ENCODE peak calls at places on chromosomes 2 and 18, in eight cellular contexts. E is kidney epithelial cell; B is BJ; F is CD4-positive, alpha-beta T cell; X is heart left ventricle; T is GM12878; N is right atrium auricular region; S is tibial artery. M is an unnamed sample.
A peak's percentile ranks its signal among the peaks of the same experiment; 100 is the strongest.

GRCh38 chr2:219619235-219619634 is 8.2 kb upstream of the SLC4A3 start:
- DNase-seq in S (no peak), B (no peak), E (no peak), T (no peak), N (no peak), X (no peak), F (no peak), M (no peak)

GRCh38 chr2:142682528-142682927 is 194.9 kb upstream of the KYNU start:
- DNase-seq in S (no peak), F (no peak), T (no peak), B (no peak), E (no peak), X (no peak), N (no peak), M (no peak)

GRCh38 chr2:160371251-160372009 is 122.2 kb downstream of the RBMS1 start:
- DNase-seq in T (no peak), B (no peak), X (no peak), N (no peak), E (no peak), F (no peak), S (no peak), M (no peak)

GRCh38 chr18:22865354-22866116 is 67.6 kb upstream of the RBBP8 start:
- DNase-seq in X (no peak), F (no peak), E (no peak), B (no peak), T (no peak), N (no peak), S (no peak), M (no peak)

GRCh38 chr2:230922951-230923717 is 1.9 kb downstream of the GPR55 start:
- DNase-seq in F (no peak), X (no peak), S (peak; percentile 27), N (no peak), B (no peak), T (no peak), E (no peak), M (no peak)

GRCh38 chr2:86221066-86221684 is 21.9 kb downstream of the MRPL35 start:
- DNase-seq in F (peak; percentile 35), X (no peak), N (peak; percentile 58), T (no peak), S (no peak), B (no peak), E (no peak), M (no peak)

GRCh38 chr2:15177103-15177502 is 384.0 kb downstream of the NBAS start:
- DNase-seq in S (no peak), N (no peak), B (no peak), F (peak; percentile 44), E (peak; percentile 95), X (no peak), T (peak; percentile 91), M (no peak)

GRCh38 chr2:16774980-16775963 is 109.6 kb upstream of the CYRIA start:
- DNase-seq in B (no peak), X (no peak), E (no peak), N (no peak), T (no peak), S (no peak), F (no peak), M (no peak)

GRCh38 chr18:23990474-23991410 is 23.8 kb upstream of the TTC39C start:
- DNase-seq in B (no peak), F (no peak), X (no peak), T (no peak), S (no peak), E (no peak), N (no peak), M (no peak)

GRCh38 chr2:126664234-126664633 is 8.3 kb downstream of the GYPC start:
- DNase-seq in B (no peak), E (no peak), T (peak; percentile 67), X (no peak), F (no peak), S (no peak), N (no peak), M (no peak)

GRCh38 chr2:194445226-194445625 is 1211.8 kb upstream of the SLC39A10 start:
- DNase-seq in X (no peak), T (no peak), S (no peak), F (no peak), B (no peak), N (no peak), E (no peak), M (no peak)

GRCh38 chr2:3631851-3632659 is 25.9 kb upstream of the ALLC start:
- DNase-seq in X (no peak), N (no peak), T (no peak), E (no peak), S (peak; percentile 50), F (no peak), B (no peak), M (peak; percentile 47)

GRCh38 chr2:239836021-239836765 is 188.9 kb downstream of the NDUFA10 start:
- DNase-seq in S (peak; percentile 40), E (no peak), B (no peak), X (no peak), T (no peak), F (no peak), N (peak; percentile 28), M (peak; percentile 64)

GRCh38 chr18:49566217-49566616 is 4.4 kb downstream of the LIPG start:
- DNase-seq in T (no peak), S (no peak), F (no peak), B (no peak), X (no peak), E (no peak), N (no peak), M (no peak)

GRCh38 chr2:108933691-108934117 is 55.3 kb downstream of the EDAR start:
- DNase-seq in X (no peak), T (no peak), E (no peak), N (no peak), B (no peak), F (no peak), S (no peak), M (no peak)

GRCh38 chr2:71453404-71454220 is at the start of gene DYSF:
- DNase-seq in T (no peak), F (no peak), S (peak; percentile 76), X (peak; percentile 87), B (no peak), E (no peak), N (no peak), M (no peak)

GRCh38 chr2:133718688-133719201 is 150.5 kb upstream of the NCKAP5 start:
- DNase-seq in S (no peak), E (peak; percentile 26), F (no peak), B (peak; percentile 66), N (peak; percentile 64), X (no peak), T (no peak), M (no peak)

GRCh38 chr2:7567646-7568045 is 650.4 kb downstream of the RNF144A start:
- DNase-seq in N (no peak), E (no peak), T (peak; percentile 39), B (no peak), S (no peak), X (no peak), F (peak; percentile 48), M (no peak)

GRCh38 chr2:43220982-43221659 is 5.3 kb downstream of the ZFP36L2 start:
- DNase-seq in F (no peak), X (peak; percentile 87), N (peak; percentile 77), B (peak; percentile 50), E (no peak), S (peak; percentile 77), T (no peak), M (peak; percentile 85)

GRCh38 chr2:65382776-65383357 is 49.5 kb downstream of the SPRED2 start:
- DNase-seq in T (no peak), X (peak; percentile 88), F (peak; percentile 52), N (peak; percentile 84), S (peak; percentile 83), B (peak; percentile 53), E (peak; percentile 89), M (peak; percentile 81)

GRCh38 chr2:216742411-216742810 is 47.1 kb upstream of the IGFBP5 start:
- DNase-seq in S (no peak), F (no peak), T (no peak), X (no peak), E (no peak), N (no peak), B (no peak), M (no peak)

GRCh38 chr2:186254759-186255158 is 231.3 kb upstream of the ZC3H15 start:
- DNase-seq in S (no peak), E (no peak), F (no peak), N (no peak), T (no peak), X (no peak), B (no peak), M (no peak)

GRCh38 chr2:186256540-186256939 is 229.5 kb upstream of the ZC3H15 start:
- DNase-seq in B (no peak), X (no peak), T (peak; percentile 7), E (peak; percentile 10), S (no peak), F (no peak), N (no peak), M (no peak)

DNA sequence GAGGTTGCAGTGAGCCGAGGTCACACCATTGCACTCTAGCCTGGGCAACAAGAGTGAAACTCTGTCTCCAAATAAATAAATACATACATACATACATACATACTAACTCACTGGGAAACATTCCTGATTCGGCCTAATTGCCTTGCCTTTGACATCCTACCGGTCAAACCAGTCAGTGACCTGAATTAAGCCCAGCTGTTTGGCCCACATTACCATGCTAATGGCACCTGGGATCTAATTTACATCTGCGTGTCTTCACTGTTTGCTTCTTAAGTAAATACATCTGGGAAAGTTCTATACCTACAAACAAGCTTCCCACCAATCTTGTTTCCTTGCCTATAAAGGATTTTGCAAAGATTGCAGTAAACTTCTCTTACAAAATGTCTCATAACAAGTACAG is 230.2 kb upstream of the ZC3H15 start:
- DNase-seq in N (no peak), B (no peak), E (no peak), F (no peak), X (no peak), T (no peak), S (no peak), M (no peak)
- TF ChIP-seq CTCF in N (no peak), B (no peak), E (no peak), F (no peak), X (no peak), T (no peak), S (no peak), M (no peak)

GRCh38 chr2:59604143-59604542 is 949.3 kb downstream of the BCL11A start:
- DNase-seq in T (no peak), F (no peak), B (no peak), X (no peak), S (no peak), E (no peak), N (no peak), M (no peak)
- TF ChIP-seq CTCF in T (no peak), F (no peak), B (no peak), X (no peak), S (no peak), E (no peak), N (no peak), M (no peak)

DNA sequence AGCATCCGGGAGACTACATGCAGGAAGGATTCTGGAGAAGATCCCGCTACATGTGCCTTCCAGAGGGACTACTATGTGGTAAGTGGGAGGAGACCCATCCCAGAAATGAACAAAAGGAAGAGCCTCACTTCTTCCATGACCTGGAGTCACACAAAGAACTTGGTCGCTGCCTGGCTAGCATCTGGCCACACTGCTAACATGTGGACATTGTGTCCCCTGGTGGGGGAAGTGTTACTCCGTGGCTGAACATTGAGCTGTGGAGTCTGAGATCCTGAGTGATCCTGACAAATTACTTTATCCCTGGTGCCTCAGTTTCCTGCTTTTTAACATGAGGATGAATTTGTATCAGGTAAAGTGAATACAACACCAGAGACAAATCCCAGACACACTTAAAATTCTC is 8.4 kb downstream of the SPP2 start:
- DNase-seq in E (no peak), N (no peak), F (no peak), T (no peak), B (no peak), S (no peak), X (no peak), M (no peak)
- TF ChIP-seq CTCF in E (no peak), N (no peak), F (no peak), T (no peak), B (no peak), S (no peak), X (no peak), M (no peak)

GRCh38 chr2:112583497-112584133 is 794 bp upstream of the CHCHD5 start:
- DNase-seq in S (no peak), E (no peak), T (no peak), B (no peak), F (no peak), X (no peak), N (no peak), M (no peak)
- TF ChIP-seq CTCF in S (no peak), E (no peak), T (no peak), B (no peak), F (no peak), X (no peak), N (no peak), M (no peak)